ENCODE peak calls at places on chromosomes 6 and 20, in ten cellular contexts. D is ovary, G is HCT116, R is fibroblast of mammary gland, V is brain microvascular endothelial cell, N is body of pancreas, U is left ventricle myocardium inferior, O is lower leg skin, S is heart right ventricle, P is cardiac muscle cell. W is an unnamed sample.

GRCh38 chr20:35942243-35942642 is 12.1 kb downstream of the SCAND1 start:
- DNase-seq in D (no peak), G (no peak), R (no peak), V (no peak), N (no peak), U (no peak), O (no peak), S (no peak), P (no peak), W (no peak)

GRCh38 chr6:169292340-169293124 is 38.9 kb upstream of the THBS2 start:
- DNase-seq in D (no peak), G (peak; percentile 90), R (peak; percentile 98), V (peak; percentile 91), N (no peak), U (no peak), O (peak; percentile 92), S (no peak), P (peak; percentile 87), W (peak; percentile 16)

GRCh38 chr6:114253431-114253830 is 89.4 kb downstream of the HS3ST5 start:
- DNase-seq in D (no peak), G (no peak), R (no peak), V (no peak), N (no peak), U (no peak), O (no peak), S (no peak), P (no peak), W (no peak)

GRCh38 chr6:11484441-11484840 is 53.1 kb upstream of the TMEM170B start:
- DNase-seq in D (no peak), G (no peak), R (no peak), V (no peak), N (no peak), U (no peak), O (no peak), S (no peak), P (no peak), W (no peak)

GRCh38 chr6:116522896-116523295 is 11.5 kb downstream of the CALHM5 start:
- DNase-seq in D (no peak), G (no peak), R (no peak), V (no peak), N (no peak), U (no peak), O (no peak), S (no peak), P (no peak), W (no peak)

GRCh38 chr20:36754656-36755222 is 8.8 kb upstream of the NDRG3 start:
- DNase-seq in D (no peak), G (peak; percentile 37), R (peak; percentile 82), V (peak; percentile 53), N (peak; percentile 38), U (no peak), O (no peak), S (no peak), P (peak; percentile 82), W (peak; percentile 89)

GRCh38 chr20:38114353-38114791 is 50.7 kb downstream of the TGM2 start:
- DNase-seq in D (no peak), G (no peak), R (peak; percentile 65), V (peak; percentile 79), N (no peak), U (no peak), O (peak; percentile 9), S (no peak), P (peak; percentile 61), W (no peak)

GRCh38 chr20:43843096-43843964 is 71.3 kb upstream of the TOX2 start:
- DNase-seq in D (no peak), G (no peak), R (peak; percentile 98), V (peak; percentile 75), N (no peak), U (no peak), O (peak; percentile 31), S (no peak), P (peak; percentile 78), W (peak; percentile 35)

GRCh38 chr6:5541751-5542432 is 280.6 kb downstream of the FARS2 start:
- DNase-seq in D (no peak), G (peak; percentile 78), R (peak; percentile 74), V (peak; percentile 20), N (no peak), U (no peak), O (no peak), S (no peak), P (peak; percentile 11), W (peak; percentile 47)

GRCh38 chr6:52543729-52544324 is 33.0 kb downstream of the TRAM2 start:
- DNase-seq in D (peak; percentile 40), G (no peak), R (peak; percentile 56), V (peak; percentile 68), N (no peak), U (no peak), O (peak; percentile 34), S (peak; percentile 40), P (peak; percentile 61), W (no peak)

GRCh38 chr20:740162-740561 is 28.1 kb downstream of the SLC52A3 start:
- DNase-seq in D (no peak), G (no peak), R (no peak), V (no peak), N (no peak), U (no peak), O (no peak), S (no peak), P (no peak), W (no peak)

GRCh38 chr6:54856137-54856536 is 9.6 kb downstream of the FAM83B start:
- DNase-seq in D (no peak), G (no peak), R (no peak), V (no peak), N (no peak), U (no peak), O (no peak), S (no peak), P (no peak), W (no peak)

GRCh38 chr6:131635384-131636340 is 1.4 kb upstream of the ENPP3 start:
- DNase-seq in D (no peak), G (no peak), R (no peak), V (no peak), N (no peak), U (no peak), O (no peak), S (no peak), P (no peak), W (no peak)
- H3K4me3 ChIP-seq in D (no peak overlapping the region), G (no peak overlapping the region), R (no peak overlapping the region), V (no peak overlapping the region), N (no peak overlapping the region), U (no peak overlapping the region), O (no peak overlapping the region), S (no peak overlapping the region), P (no peak overlapping the region), W (no peak overlapping the region)

DNA sequence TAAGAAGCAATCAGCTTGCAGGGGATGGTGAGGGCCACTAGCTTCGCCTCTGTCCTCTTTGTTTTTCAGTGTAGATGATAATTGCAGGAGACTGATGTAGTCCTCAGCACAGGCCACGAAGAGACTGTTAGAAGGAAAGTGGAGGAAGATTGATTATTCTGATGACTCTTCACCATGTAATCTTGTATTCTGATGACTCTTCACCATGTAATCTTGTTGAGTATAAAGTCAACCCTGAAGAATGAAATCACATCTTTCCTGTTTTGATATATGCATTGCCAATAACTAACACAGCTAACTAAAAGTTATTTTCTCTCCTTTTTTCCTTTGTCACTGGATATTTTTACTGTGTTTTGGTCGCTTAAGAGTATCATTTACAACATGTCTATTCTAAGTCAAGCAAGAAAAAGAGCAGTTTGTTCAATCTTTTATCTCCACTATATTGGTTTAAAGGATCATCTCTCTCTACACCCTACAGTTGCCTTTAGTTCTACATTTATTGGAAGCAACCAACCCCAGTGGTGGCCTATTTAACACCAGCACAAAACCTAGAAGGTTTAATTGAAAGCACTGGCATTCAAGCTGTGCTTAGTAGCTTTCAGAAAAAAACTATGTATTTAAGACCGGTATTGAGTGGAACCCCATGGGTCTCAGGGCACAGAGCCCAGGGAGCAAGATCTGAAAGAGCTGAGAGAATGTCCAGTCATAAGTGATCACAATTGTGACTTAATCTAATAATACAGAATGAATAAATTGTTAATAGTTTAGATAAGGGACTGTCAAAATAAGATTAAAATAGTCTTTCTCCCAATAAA is 107.2 kb upstream of the BTBD3 start:
- DNase-seq in D (no peak), G (no peak), R (peak; percentile 79), V (no peak), N (no peak), U (no peak), O (no peak), S (no peak), P (peak; percentile 13), W (no peak)
- TF ChIP-seq CTCF in D (no peak), G (no peak), R (no peak), V (no peak), N (no peak), U (no peak), O (no peak), S (no peak), P (no peak), W (no peak)

GRCh38 chr6:107116328-107116892 is 1.1 kb upstream of the BEND3 start:
- DNase-seq in D (no peak), G (no peak), R (no peak), V (peak; percentile 22), N (peak; percentile 66), U (no peak), O (peak; percentile 79), S (no peak), P (peak; percentile 19), W (peak; percentile 42)
- H3K4me3 ChIP-seq in D (peak overlapping the region; percentile 62), G (peak overlapping the region; percentile 53), R (peak overlapping the region; percentile 55), V (peak overlapping the region; percentile 62), N (peak overlapping the region; percentile 66), U (peak overlapping the region; percentile 83), O (peak overlapping the region; percentile 40), S (peak overlapping the region; percentile 74), P (peak overlapping the region; percentile 79), W (peak overlapping the region; percentile 84)

GRCh38 chr6:47254051-47254450 is 55.7 kb downstream of the TNFRSF21 start:
- DNase-seq in D (no peak), G (no peak), R (no peak), V (no peak), N (no peak), U (no peak), O (no peak), S (no peak), P (no peak), W (no peak)

GRCh38 chr6:47254906-47255305 is 54.8 kb downstream of the TNFRSF21 start:
- DNase-seq in D (no peak), G (no peak), R (no peak), V (no peak), N (no peak), U (no peak), O (no peak), S (no peak), P (no peak), W (no peak)

GRCh38 chr6:47253136-47253535 is 56.6 kb downstream of the TNFRSF21 start:
- DNase-seq in D (no peak), G (no peak), R (no peak), V (no peak), N (no peak), U (no peak), O (no peak), S (no peak), P (no peak), W (no peak)

GRCh38 chr6:47251396-47251795 is 58.3 kb downstream of the TNFRSF21 start:
- DNase-seq in D (no peak), G (no peak), R (no peak), V (no peak), N (no peak), U (no peak), O (no peak), S (no peak), P (no peak), W (no peak)

DNA sequence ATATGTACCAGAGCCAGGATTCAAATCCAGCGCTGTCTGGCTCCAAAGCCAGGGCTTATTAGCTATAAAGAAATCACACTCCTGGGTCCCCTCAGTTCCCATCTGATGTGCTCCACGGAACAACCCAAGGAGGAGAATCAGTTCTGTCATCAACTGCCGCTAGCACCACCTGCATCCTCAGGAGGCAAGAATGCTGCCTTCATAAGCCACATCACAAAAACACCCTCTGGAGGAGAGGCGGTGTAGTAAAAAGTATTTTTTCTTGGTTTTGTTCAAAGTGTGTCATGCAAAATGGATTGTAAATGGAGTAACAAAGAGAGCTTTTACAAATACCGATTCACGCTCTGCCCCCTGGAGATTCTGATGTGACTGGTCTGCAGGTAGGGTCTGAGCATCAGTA is 57.1 kb downstream of the TNFRSF21 start:
- DNase-seq in D (no peak), G (no peak), R (no peak), V (no peak), N (no peak), U (no peak), O (no peak), S (no peak), P (no peak), W (no peak)
- TF ChIP-seq CTCF in D (no peak), G (no peak), R (no peak), V (no peak), N (no peak), U (no peak), O (no peak), S (no peak), P (no peak), W (peak; percentile 4)

W was measured in Caco-2.